ENCODE peak calls at places on chromosome 1, in four cellular contexts. P is IMR-90, Q is cardiac fibroblast, X is AG09319. R is an unnamed sample.
A peak's percentile ranks its signal among the peaks of the same experiment; 100 is the strongest.

GRCh38 chr1:119410977-119411376 is 4.0 kb upstream of the HSD3B2 start:
- DNase-seq in P (no peak), Q (no peak), X (no peak), R (no peak)

GRCh38 chr1:50605186-50605875 is 182.1 kb upstream of the DMRTA2 start:
- DNase-seq in P (peak; percentile 57), Q (peak; percentile 59), X (peak; percentile 3), R (peak; percentile 29)

GRCh38 chr1:244239261-244239770 is 188.2 kb downstream of the ZBTB18 start:
- DNase-seq in P (peak; percentile 45), Q (no peak), X (peak; percentile 11), R (no peak)

GRCh38 chr1:211370669-211371068 is 44.0 kb downstream of the TRAF5 start:
- DNase-seq in P (no peak), Q (no peak), X (no peak), R (no peak)

GRCh38 chr1:84892657-84893618 is at the start of gene LPAR3:
- DNase-seq in P (no peak), Q (peak; percentile 26), X (no peak), R (no peak)

GRCh38 chr1:20370628-20371200 is 80.0 kb downstream of the VWA5B1 start:
- DNase-seq in P (no peak), Q (no peak), X (peak; percentile 65), R (no peak)

GRCh38 chr1:17372955-17373354 is 959 bp downstream of the PADI6 start:
- DNase-seq in P (no peak), Q (no peak), X (no peak), R (no peak)

GRCh38 chr1:89085781-89086180 is 20.8 kb upstream of the GBP1 start:
- DNase-seq in P (peak; percentile 56), Q (peak; percentile 83), X (no peak), R (peak; percentile 49)

GRCh38 chr1:109482796-109483638 is 688 bp upstream of the ATXN7L2 start:
- DNase-seq in P (peak; percentile 13), Q (no peak), X (no peak), R (no peak)
- TF ChIP-seq CTCF in P (no peak), Q (no peak), X (no peak), R (peak; percentile 24)

GRCh38 chr1:5640845-5641244 is 351.4 kb downstream of the NPHP4 start:
- DNase-seq in P (no peak), Q (no peak), X (no peak), R (no peak)
- TF ChIP-seq CTCF in P (no peak), Q (no peak), X (no peak), R (no peak)

GRCh38 chr1:180501865-180502360 is 464 bp downstream of the ACBD6 start:
- DNase-seq in P (no peak), Q (no peak), X (no peak), R (peak; percentile 73)

GRCh38 chr1:180503274-180503862 is 991 bp upstream of the ACBD6 start:
- DNase-seq in P (no peak), Q (peak; percentile 30), X (no peak), R (peak; percentile 24)

GRCh38 chr1:180504186-180504585 is 1.8 kb upstream of the ACBD6 start:
- DNase-seq in P (peak; percentile 76), Q (no peak), X (no peak), R (no peak)

GRCh38 chr1:180500689-180501088 is 1.7 kb downstream of the ACBD6 start:
- DNase-seq in P (no peak), Q (no peak), X (no peak), R (no peak)

GRCh38 chr1:180502361-180503273 is at the start of gene ACBD6:
- DNase-seq in P (peak; percentile 83), Q (peak; percentile 90), X (peak; percentile 67), R (peak; percentile 89)
- TF ChIP-seq CTCF in P (no peak), Q (peak; percentile 13), X (no peak), R (no peak)

DNA sequence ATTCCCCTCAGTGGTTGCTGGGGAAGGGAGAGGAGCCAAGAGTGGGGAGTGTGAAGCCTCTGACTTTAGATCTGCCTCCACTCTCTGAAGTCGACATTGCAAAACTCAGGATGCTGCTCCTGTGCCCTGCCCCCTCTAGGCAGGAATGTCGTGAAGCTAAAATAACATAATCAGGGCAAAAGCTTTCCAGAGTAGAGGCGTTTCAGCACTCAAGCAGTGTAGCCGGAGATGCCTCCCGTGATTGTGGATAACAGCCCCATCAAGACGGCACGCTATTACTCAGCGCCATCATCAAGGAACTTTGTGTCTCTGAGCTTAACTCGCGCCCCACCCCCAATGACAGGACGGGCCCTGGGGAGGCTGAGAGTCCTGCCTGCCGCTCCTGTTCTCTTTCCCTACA is 60.0 kb downstream of the FBXO2 start:
- DNase-seq in P (peak; percentile 2), Q (peak; percentile 33), X (no peak), R (no peak)
- TF ChIP-seq CTCF in P (peak; percentile 19), Q (no peak), X (peak; percentile 11), R (no peak)

GRCh38 chr1:217052196-217052595 is 329.0 kb upstream of the ESRRG start:
- DNase-seq in P (peak; percentile 6), Q (no peak), X (no peak), R (no peak)

GRCh38 chr1:217053666-217054065 is 330.4 kb upstream of the ESRRG start:
- DNase-seq in P (no peak), Q (no peak), X (no peak), R (no peak)

GRCh38 chr1:217049081-217049480 is 325.9 kb upstream of the ESRRG start:
- DNase-seq in P (no peak), Q (no peak), X (no peak), R (no peak)

GRCh38 chr1:217048104-217048707 is 325.0 kb upstream of the ESRRG start:
- DNase-seq in P (no peak), Q (peak; percentile 3), X (no peak), R (peak; percentile 23)
- TF ChIP-seq CTCF in P (no peak), Q (no peak), X (no peak), R (peak; percentile 23)